ENCODE peak calls at places on chromosome X, in six cellular contexts. R is lung, Z is tibial artery, G is Peyer's patch, E is left ventricle myocardium inferior, O is OCI-LY7. A is an unnamed sample.

GRCh38 chrX:133045986-133046385 is 50.9 kb downstream of the USP26 start:
- DNase-seq in R (no peak), Z (no peak), G (no peak), E (no peak), O (no peak), A (no peak)

GRCh38 chrX:111133389-111133788 is 37.4 kb downstream of the PAK3 start:
- DNase-seq in R (no peak), Z (no peak), G (no peak), E (no peak), O (no peak), A (no peak)

GRCh38 chrX:30941898-30942297 is 52.8 kb upstream of the TAB3 start:
- DNase-seq in R (no peak), Z (no peak), G (no peak), E (no peak), O (no peak), A (no peak)

GRCh38 chrX:123859409-123859827 is 435 bp upstream of the XIAP start:
- DNase-seq in R (no peak), Z (peak; percentile 61), G (no peak), E (peak; percentile 71), O (peak; percentile 76), A (no peak)

GRCh38 chrX:108299101-108299591 is 139.1 kb downstream of the COL4A6 start:
- DNase-seq in R (no peak), Z (no peak), G (no peak), E (no peak), O (no peak), A (no peak)

GRCh38 chrX:41300758-41301437 is 33.1 kb upstream of the DDX3X start:
- DNase-seq in R (no peak), Z (peak; percentile 42), G (no peak), E (no peak), O (no peak), A (no peak)

GRCh38 chrX:154459843-154460242 is 1.8 kb downstream of the PLXNA3 start:
- DNase-seq in R (no peak), Z (no peak), G (no peak), E (no peak), O (no peak), A (no peak)

GRCh38 chrX:153970398-153971123 is 1.1 kb downstream of the HCFC1 start:
- DNase-seq in R (no peak), Z (no peak), G (no peak), E (no peak), O (peak; percentile 45), A (peak; percentile 47)

GRCh38 chrX:2220296-2220695 is 280.5 kb downstream of the DHRSX start:
- DNase-seq in R (no peak), Z (no peak), G (no peak), E (no peak), O (no peak), A (no peak)
- H3K4me3 ChIP-seq in R (no peak overlapping the region), Z (no peak overlapping the region), G (no peak overlapping the region), E (no peak overlapping the region), O (no peak overlapping the region), A (no peak overlapping the region)

DNA sequence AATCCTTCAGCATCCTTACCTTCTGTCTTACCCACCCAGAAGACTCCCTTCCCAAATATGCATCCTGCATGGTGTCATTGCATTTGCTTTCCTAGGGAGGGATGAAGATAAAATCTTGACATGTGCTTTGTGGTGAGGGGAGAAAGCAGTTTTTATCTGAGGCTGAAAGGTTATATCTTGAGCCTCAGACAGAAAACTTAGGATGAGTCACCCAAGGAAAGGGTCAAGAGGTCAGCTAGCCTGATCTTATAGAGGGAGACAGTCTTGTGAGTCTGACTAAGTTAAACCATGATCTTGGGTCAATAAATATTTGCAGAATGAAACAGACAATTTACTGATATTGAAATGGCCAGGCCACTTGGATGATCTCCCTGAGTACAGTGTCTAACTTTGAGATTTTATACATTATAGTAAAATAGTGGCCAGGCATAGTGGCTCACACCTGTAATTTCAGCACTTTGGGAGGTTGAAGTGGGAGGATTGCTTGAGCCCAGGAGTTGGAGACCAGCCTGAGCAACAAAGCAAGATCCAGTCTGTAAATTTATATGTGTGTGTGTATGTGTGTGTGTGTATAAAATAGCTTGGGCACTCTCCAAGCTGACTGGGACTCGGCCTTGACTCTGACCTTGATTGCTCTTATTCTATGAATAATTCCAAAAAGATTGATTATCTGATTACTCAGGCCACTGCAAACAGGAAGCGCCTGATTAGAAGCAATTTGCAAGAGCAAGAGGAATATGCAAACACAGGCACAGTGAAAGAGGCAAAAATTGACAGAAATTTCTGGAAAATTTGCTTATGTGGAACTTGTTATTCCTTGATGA is 15.5 kb upstream of the FAM9C start:
- DNase-seq in R (no peak), Z (no peak), G (no peak), E (no peak), O (no peak), A (no peak)
- H3K27ac ChIP-seq in R (no peak overlapping the region), Z (no peak overlapping the region), G (peak overlapping the region; percentile 35), E (no peak overlapping the region), O (no peak overlapping the region), A (no peak overlapping the region)

DNA sequence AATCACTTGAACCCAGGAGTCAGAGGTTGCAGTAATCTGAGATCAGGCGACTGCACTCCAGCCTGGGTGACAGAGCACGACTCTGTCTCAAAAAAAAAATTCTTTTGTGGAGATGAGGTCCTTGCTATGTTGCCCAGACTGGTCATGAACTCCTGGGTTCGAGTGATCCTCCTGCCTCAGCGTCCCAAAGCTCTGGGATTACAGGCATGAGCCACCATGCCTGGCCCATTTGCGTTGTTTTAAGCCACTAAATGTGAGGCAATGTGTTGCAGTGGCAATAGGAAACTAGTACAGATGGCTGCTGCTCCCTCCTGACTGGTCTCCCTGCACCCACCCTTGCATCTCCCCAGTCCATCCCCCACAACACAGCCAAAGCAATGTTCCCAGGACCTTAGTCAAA is 40.0 kb upstream of the APLN start:
- DNase-seq in R (no peak), Z (no peak), G (no peak), E (no peak), O (no peak), A (no peak)
- H3K4me1 ChIP-seq in R (no peaks in the 10 kb centered on the region), Z (no peaks in the 10 kb centered on the region), G (no peaks in the 10 kb centered on the region), E (peaks cover 10% of the 10 kb centered on the region), O (peaks cover 12% of the 10 kb centered on the region), A (no peaks in the 10 kb centered on the region)

DNA sequence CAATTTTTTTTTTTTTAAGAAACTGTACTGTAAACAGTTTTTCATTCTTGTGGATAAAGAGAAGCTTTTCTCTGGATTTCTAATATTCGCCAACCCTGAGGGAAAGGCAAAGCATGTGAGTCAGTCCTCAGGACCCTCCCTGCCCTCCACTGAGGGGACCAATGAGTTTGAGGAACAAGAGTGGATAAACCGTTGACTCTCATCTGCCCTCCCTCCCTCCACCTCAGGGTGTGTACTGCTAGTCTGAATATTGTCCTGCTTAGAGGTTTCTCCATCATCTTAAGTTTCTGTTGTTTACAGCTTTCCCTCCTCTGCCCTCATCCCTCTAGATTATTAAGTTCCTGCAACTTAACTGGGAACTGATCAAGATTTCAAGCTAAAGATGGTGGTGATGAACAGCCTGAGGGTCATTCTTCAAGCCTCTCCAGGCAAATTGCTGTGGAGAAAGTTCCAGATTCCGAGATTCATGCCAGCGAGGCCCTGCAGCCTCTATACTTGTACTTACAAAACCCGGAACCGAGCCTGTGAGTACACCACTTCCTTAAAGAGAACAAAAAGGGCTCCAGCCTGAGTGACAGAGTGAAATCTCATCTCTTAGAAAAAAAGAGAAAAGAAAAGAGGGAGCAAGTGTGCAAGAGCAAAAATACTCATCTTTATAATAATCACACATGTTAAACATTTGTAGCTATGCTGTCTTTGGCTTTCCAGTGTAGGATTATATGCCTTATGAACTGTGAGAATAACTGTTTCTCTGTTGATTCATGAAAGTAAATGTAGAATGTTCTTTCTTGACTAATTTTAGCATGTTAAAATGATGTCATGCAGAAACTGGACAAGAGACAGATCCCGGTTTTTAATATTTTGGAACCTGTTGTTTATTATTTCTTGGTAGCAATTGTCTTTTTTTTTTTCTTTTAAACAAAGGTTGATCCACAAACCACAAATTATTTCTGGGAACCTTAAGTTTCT is 11.9 kb downstream of the CA5B start:
- DNase-seq in R (no peak), Z (peak; percentile 58), G (no peak), E (peak; percentile 16), O (peak; percentile 61), A (peak; percentile 60)
- H3K4me3 ChIP-seq in R (no peak overlapping the region), Z (no peak overlapping the region), G (no peak overlapping the region), E (no peak overlapping the region), O (no peak overlapping the region), A (no peak overlapping the region)

GRCh38 chrX:135003876-135004623 is 13.3 kb downstream of the SMIM10 start:
- DNase-seq in R (peak; percentile 86), Z (peak; percentile 89), G (peak; percentile 85), E (peak; percentile 88), O (peak; percentile 81), A (peak; percentile 88)
- H3K27ac ChIP-seq in R (peak overlapping the region; percentile 45), Z (peak overlapping the region; percentile 71), G (no peak overlapping the region), E (peak overlapping the region; percentile 55), O (no peak overlapping the region), A (no peak overlapping the region)

GRCh38 chrX:10051866-10052265 is 84.7 kb downstream of the CLDN34 start:
- DNase-seq in R (no peak), Z (no peak), G (no peak), E (no peak), O (no peak), A (no peak)

GRCh38 chrX:10054396-10054795 is 87.2 kb downstream of the CLDN34 start:
- DNase-seq in R (peak; percentile 67), Z (no peak), G (no peak), E (no peak), O (no peak), A (no peak)

GRCh38 chrX:10052906-10053625 is 85.9 kb downstream of the CLDN34 start:
- DNase-seq in R (no peak), Z (peak; percentile 25), G (no peak), E (no peak), O (no peak), A (no peak)

GRCh38 chrX:10050481-10050880 is 83.3 kb downstream of the CLDN34 start:
- DNase-seq in R (peak; percentile 67), Z (no peak), G (no peak), E (peak; percentile 22), O (no peak), A (no peak)

GRCh38 chrX:10055430-10055829 is 88.3 kb downstream of the CLDN34 start:
- DNase-seq in R (no peak), Z (no peak), G (no peak), E (no peak), O (no peak), A (no peak)
- H3K4me1 ChIP-seq in R (peaks cover 11% of the 10 kb centered on the region), Z (peaks cover 3% of the 10 kb centered on the region), G (no peaks in the 10 kb centered on the region), E (peaks cover 44% of the 10 kb centered on the region), O (peaks cover 5% of the 10 kb centered on the region), A (no peaks in the 10 kb centered on the region)

DNA sequence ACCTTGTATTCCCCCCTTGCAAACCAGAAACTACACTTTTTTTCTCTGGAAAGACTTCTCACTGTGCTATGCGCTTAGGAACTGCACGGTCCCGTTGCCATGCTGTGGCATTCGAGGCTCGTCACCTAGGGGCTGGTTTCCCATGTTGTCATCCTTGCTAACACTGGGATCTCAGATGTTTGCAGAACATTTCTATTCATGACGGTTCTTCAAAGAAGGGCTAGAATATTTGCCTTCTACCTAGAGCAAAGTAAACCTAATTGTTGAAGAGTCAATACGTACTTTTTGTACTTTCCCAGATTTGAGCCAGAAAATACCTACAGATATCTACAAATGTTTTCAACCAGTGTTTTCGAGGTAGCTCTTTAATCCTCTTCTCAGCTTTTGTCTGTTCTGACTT is 41.0 kb downstream of the RS1 start:
- DNase-seq in R (no peak), Z (no peak), G (no peak), E (no peak), O (no peak), A (no peak)
- H3K4me3 ChIP-seq in R (no peak overlapping the region), Z (no peak overlapping the region), G (no peak overlapping the region), E (no peak overlapping the region), O (no peak overlapping the region), A (no peak overlapping the region)